ENCODE peak calls at places on chromosomes 5 and 9, in five cellular contexts. X, Q, G, U and Z are unnamed samples.

GRCh38 chr5:141608557-141608956 is 10.2 kb downstream of the DIAPH1 start:
- DNase-seq in U (no peak), Q (no peak), G (no peak), X (no peak), Z (no peak)

GRCh38 chr9:69622664-69623063 is 49.5 kb downstream of the APBA1 start:
- DNase-seq in G (no peak), U (no peak), Q (no peak), X (no peak), Z (no peak)

GRCh38 chr9:136808075-136808780 is 480 bp downstream of the RABL6 start:
- DNase-seq in G (no peak), U (peak; percentile 61), X (no peak), Q (no peak), Z (peak; percentile 36)

GRCh38 chr5:55904152-55904551 is 53.0 kb downstream of the IL31RA start:
- DNase-seq in X (no peak), G (no peak), U (no peak), Q (no peak), Z (peak; percentile 49)

GRCh38 chr5:65244031-65244430 is 237.7 kb downstream of the ADAMTS6 start:
- DNase-seq in U (no peak), X (no peak), Q (no peak), G (no peak), Z (no peak)

GRCh38 chr5:59037041-59037440 is 454.2 kb downstream of the RAB3C start:
- DNase-seq in G (no peak), X (no peak), U (no peak), Q (no peak), Z (no peak)

GRCh38 chr5:109987355-109987754 is 297.6 kb downstream of the MAN2A1 start:
- DNase-seq in Q (no peak), X (no peak), G (no peak), U (no peak), Z (no peak)

GRCh38 chr5:111135406-111135805 is 43.3 kb downstream of the WDR36 start:
- DNase-seq in X (no peak), Q (no peak), G (no peak), U (no peak), Z (no peak)

GRCh38 chr5:56838409-56839039 is 23.2 kb downstream of the MAP3K1 start:
- DNase-seq in X (no peak), U (no peak), G (peak; percentile 60), Q (peak; percentile 51), Z (no peak)

GRCh38 chr9:82961504-82962125 is 101.3 kb downstream of the RASEF start:
- DNase-seq in Q (no peak), X (peak; percentile 75), U (no peak), G (peak; percentile 95), Z (peak; percentile 41)

GRCh38 chr5:533243-534005 is 9.2 kb upstream of the SLC9A3 start:
- DNase-seq in X (no peak), U (peak; percentile 10), G (no peak), Q (no peak), Z (no peak)

GRCh38 chr5:55104036-55104767 is 1.8 kb downstream of the GZMA start:
- DNase-seq in G (peak; percentile 17), U (no peak), X (no peak), Q (no peak), Z (no peak)

GRCh38 chr5:102196481-102196880 is 99.6 kb downstream of the SLCO4C1 start:
- DNase-seq in X (no peak), Q (no peak), G (no peak), U (no peak), Z (no peak)

GRCh38 chr9:121059998-121060636 is 10.0 kb upstream of the C5 start:
- DNase-seq in X (peak; percentile 40), G (peak; percentile 93), U (no peak), Q (no peak), Z (no peak)

GRCh38 chr9:12968093-12968492 is 193.3 kb downstream of the LURAP1L start:
- DNase-seq in X (no peak), Q (no peak), G (no peak), U (no peak), Z (no peak)

GRCh38 chr5:56415356-56415765 is 182.2 kb upstream of the ANKRD55 start:
- DNase-seq in X (peak; percentile 64), Q (peak; percentile 28), G (no peak), U (no peak), Z (peak; percentile 29)

GRCh38 chr9:109639666-109640231 is 140.2 kb upstream of the PALM2AKAP2 start:
- DNase-seq in U (no peak), Q (no peak), G (peak; percentile 25), X (no peak), Z (no peak)

GRCh38 chr9:134391319-134392231 is 65.3 kb downstream of the RXRA start:
- DNase-seq in U (peak; percentile 93), Q (no peak), X (no peak), G (no peak), Z (no peak)

GRCh38 chr9:4985376-4986266 is 549 bp downstream of the JAK2 start:
- DNase-seq in G (peak; percentile 67), U (peak; percentile 19), Q (no peak), X (peak; percentile 39), Z (peak; percentile 27)

GRCh38 chr9:129486496-129487306 is 134.2 kb downstream of the C9orf50 start:
- DNase-seq in Q (peak; percentile 72), G (no peak), X (peak; percentile 70), U (no peak), Z (peak; percentile 69)

GRCh38 chr9:110638381-110638954 is 30.1 kb upstream of the MUSK start:
- DNase-seq in U (no peak), G (peak; percentile 11), Q (no peak), X (no peak), Z (no peak)

GRCh38 chr5:71601222-71602026 is 14.3 kb downstream of the MCCC2 start:
- DNase-seq in X (peak; percentile 51), Q (peak; percentile 79), U (peak; percentile 84), G (peak; percentile 86), Z (peak; percentile 9)
- TF ChIP-seq CTCF in X (peak; percentile 33), Q (peak; percentile 56), U (peak; percentile 72), G (peak; percentile 72), Z (peak; percentile 36)

GRCh38 chr9:86324308-86324707 is 29.9 kb downstream of the TUT7 start:
- DNase-seq in Q (no peak), X (no peak), G (no peak), U (no peak), Z (no peak)
- H3K36me3 ChIP-seq in Q (peaks cover 6% of the 10 kb centered on the region), X (peaks cover 30% of the 10 kb centered on the region), G (peaks cover 28% of the 10 kb centered on the region), U (peaks cover 39% of the 10 kb centered on the region), Z (peaks cover 4% of the 10 kb centered on the region)

GRCh38 chr9:114588671-114589526 is 1.3 kb downstream of the ATP6V1G1 start:
- DNase-seq in G (peak; percentile 32), X (no peak), Q (no peak), U (no peak), Z (no peak)

GRCh38 chr9:114592356-114592755 is 4.8 kb downstream of the ATP6V1G1 start:
- DNase-seq in U (peak; percentile 67), Q (no peak), X (no peak), G (peak; percentile 54), Z (peak; percentile 30)

GRCh38 chr9:114594136-114594535 is 6.6 kb downstream of the ATP6V1G1 start:
- DNase-seq in U (no peak), G (no peak), Q (no peak), X (no peak), Z (no peak)

GRCh38 chr9:114590328-114590727 is 2.8 kb downstream of the ATP6V1G1 start:
- DNase-seq in U (no peak), X (no peak), Q (no peak), G (no peak), Z (no peak)

GRCh38 chr9:114591206-114591853 is 3.8 kb downstream of the ATP6V1G1 start:
- DNase-seq in X (no peak), Q (no peak), G (no peak), U (no peak), Z (peak; percentile 32)
- H3K4me3 ChIP-seq in X (no peak overlapping the region), Q (no peak overlapping the region), G (peak overlapping the region; percentile 30), U (peak overlapping the region; percentile 29), Z (peak overlapping the region; percentile 0)

DNA sequence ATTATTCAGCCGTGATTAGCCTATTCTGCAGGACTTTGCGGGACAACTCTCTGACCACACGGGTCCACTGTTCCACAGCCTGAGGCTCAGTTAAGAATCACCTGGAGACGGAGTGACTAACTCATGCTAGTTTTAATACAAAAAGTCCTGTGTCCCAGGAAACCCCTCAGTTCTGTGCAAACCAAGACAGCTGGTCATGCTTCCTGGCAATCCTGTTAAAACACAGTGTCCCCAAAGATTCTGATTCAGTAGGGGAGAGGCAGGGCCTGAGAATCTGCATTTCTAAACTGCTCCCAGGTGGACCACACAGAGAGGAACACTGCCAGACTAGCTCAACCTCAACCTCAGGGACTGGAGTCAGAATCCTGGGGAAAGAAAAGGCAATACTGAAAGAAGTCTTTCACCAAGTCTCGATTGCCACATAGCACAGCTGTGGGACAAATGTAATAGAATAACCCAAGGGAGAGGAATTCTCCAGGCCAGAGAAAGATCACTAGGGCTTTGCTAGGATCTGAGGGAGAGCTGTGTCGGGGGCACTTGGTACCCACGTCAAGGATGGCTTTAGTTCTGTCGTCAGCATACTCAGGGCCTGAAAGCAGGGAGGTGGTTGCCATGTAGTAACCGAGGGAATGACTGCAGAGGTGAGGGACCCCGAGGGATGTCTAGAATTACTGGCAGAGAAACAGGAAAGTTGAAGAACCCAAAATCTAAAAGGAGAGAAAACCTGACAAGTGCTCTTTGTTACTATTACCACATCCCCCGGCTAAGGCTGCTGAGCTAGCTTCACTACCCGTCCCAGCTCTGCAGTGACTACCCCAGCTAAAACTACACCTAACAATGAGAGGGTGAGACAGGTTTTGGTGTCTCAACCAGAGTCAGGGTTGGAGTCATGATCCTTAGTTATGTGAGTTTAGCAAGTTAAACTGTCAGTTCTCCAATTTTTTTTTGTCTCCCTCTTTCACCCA is 8.6 kb downstream of the SUSD1 start:
- DNase-seq in U (no peak), X (no peak), Q (peak; percentile 12), G (peak; percentile 52), Z (peak; percentile 67)
- TF ChIP-seq CTCF in U (no peak), X (no peak), Q (peak; percentile 23), G (peak; percentile 40), Z (no peak)

DNA sequence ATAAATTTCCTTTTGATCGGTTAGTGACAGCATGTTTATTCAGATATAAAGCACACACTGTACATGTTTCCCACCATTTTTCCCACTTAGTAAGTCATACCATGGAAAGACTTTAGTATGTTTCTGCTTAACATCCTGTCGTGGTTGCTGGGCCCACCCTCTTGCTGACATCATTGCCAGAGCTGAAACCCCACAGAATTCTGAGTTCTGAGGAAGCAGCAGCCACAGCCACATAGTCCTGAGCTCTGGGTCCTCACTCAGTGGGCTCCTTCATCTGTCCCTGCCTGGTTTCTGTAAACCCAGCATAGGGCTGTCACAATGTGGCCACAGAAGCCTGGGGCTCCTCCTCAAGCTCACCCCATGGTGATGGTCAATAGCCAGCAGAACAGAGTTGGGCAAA is 441.5 kb downstream of the ENC1 start:
- DNase-seq in Q (no peak), X (peak; percentile 22), U (no peak), G (no peak), Z (no peak)
- H3K36me3 ChIP-seq in Q (no peaks in the 10 kb centered on the region), X (no peaks in the 10 kb centered on the region), U (no peaks in the 10 kb centered on the region), G (no peaks in the 10 kb centered on the region), Z (no peaks in the 10 kb centered on the region)

DNA sequence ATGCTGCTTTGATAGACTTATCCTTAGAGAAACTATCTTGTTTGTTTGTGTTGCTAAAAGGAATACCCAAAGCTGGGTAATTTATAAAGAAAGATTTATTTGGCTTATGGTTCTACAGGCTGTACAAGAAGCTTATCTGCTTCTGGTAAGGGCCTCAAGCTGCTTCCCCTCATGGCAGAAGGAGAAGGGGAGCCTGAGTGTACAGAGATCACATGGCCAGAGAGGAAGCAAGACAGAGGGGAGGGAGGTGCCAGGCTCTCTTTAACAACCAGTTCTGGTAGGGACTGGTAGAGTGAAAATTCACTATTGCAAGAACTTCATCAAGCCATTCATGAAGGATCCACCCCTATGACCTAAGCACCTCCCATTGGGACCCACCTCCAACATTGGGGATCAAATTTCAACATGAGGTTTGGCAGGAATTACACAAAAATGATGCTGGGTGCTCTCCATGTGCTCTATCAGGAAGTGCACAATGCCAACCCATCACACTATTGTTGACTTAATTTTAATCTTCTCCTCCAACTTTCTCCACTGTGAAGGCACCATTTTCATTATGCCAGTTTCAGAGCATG is 115.1 kb upstream of the SHB start:
- DNase-seq in Q (no peak), G (peak; percentile 52), X (no peak), U (no peak), Z (no peak)
- H3K4me3 ChIP-seq in Q (no peak overlapping the region), G (no peak overlapping the region), X (no peak overlapping the region), U (no peak overlapping the region), Z (no peak overlapping the region)